ENCODE peak calls at places on chromosomes 3 and 15, in five cellular contexts. Y, C, R, Z and G are unnamed samples.

GRCh38 chr3:194124221-194124620 is 11.7 kb upstream of the HES1 start:
- DNase-seq in Y (no peak), C (no peak), R (no peak), Z (peak; percentile 6), G (no peak)

GRCh38 chr3:141656771-141657170 is 81.3 kb upstream of the RNF7 start:
- DNase-seq in Y (no peak), C (peak; percentile 72), R (no peak), Z (no peak), G (no peak)

GRCh38 chr3:193229851-193230250 is 11.2 kb upstream of the PLAAT1 start:
- DNase-seq in Y (no peak), C (no peak), R (no peak), Z (no peak), G (no peak)

GRCh38 chr3:53694051-53694450 is 152.2 kb downstream of the CHDH start:
- DNase-seq in Y (no peak), C (no peak), R (no peak), Z (no peak), G (no peak)

GRCh38 chr15:40567111-40567510 is 2.0 kb upstream of the RPUSD2 start:
- DNase-seq in Y (no peak), C (peak; percentile 39), R (peak; percentile 14), Z (no peak), G (peak; percentile 18)

GRCh38 chr3:143627336-143627735 is 220.9 kb downstream of the SLC9A9 start:
- DNase-seq in Y (no peak), C (no peak), R (peak; percentile 10), Z (no peak), G (no peak)

GRCh38 chr15:94029495-94029894 is 201.9 kb upstream of the MCTP2 start:
- DNase-seq in Y (no peak), C (no peak), R (no peak), Z (no peak), G (no peak)

GRCh38 chr15:93035953-93036810 is 52.8 kb downstream of the RGMA start:
- DNase-seq in Y (peak; percentile 48), C (peak; percentile 72), R (no peak), Z (peak; percentile 82), G (no peak)

GRCh38 chr3:188670446-188670845 is 501.3 kb upstream of the TPRG1 start:
- DNase-seq in Y (no peak), C (no peak), R (no peak), Z (no peak), G (no peak)

GRCh38 chr15:45449878-45450277 is 71.5 kb upstream of the GATM start:
- DNase-seq in Y (no peak), C (no peak), R (no peak), Z (no peak), G (no peak)

GRCh38 chr3:12294885-12295580 is 6.2 kb downstream of the PPARG start:
- DNase-seq in Y (no peak), C (no peak), R (peak; percentile 78), Z (no peak), G (peak; percentile 69)

GRCh38 chr3:172307143-172307560 is 141.1 kb downstream of the GHSR start:
- DNase-seq in Y (no peak), C (no peak), R (peak; percentile 82), Z (no peak), G (peak; percentile 75)

GRCh38 chr3:47265008-47265407 is 17.6 kb downstream of the KIF9 start:
- DNase-seq in Y (no peak), C (no peak), R (no peak), Z (no peak), G (no peak)

GRCh38 chr3:57228734-57229505 is 1.4 kb downstream of the APPL1 start:
- DNase-seq in Y (no peak), C (peak; percentile 0), R (peak; percentile 85), Z (no peak), G (peak; percentile 46)

GRCh38 chr3:152524198-152525140 is 255.7 kb downstream of the MBNL1 start:
- DNase-seq in Y (peak; percentile 37), C (peak; percentile 73), R (peak; percentile 60), Z (no peak), G (peak; percentile 6)

GRCh38 chr15:79644091-79644490 is 212.0 kb downstream of the MINAR1 start:
- DNase-seq in Y (no peak), C (peak; percentile 14), R (peak; percentile 87), Z (no peak), G (peak; percentile 55)

GRCh38 chr15:88920186-88920891 is 7.2 kb upstream of the MFGE8 start:
- DNase-seq in Y (no peak), C (no peak), R (peak; percentile 91), Z (no peak), G (peak; percentile 65)

GRCh38 chr15:66619152-66619903 is 53.5 kb upstream of the LCTL start:
- DNase-seq in Y (peak; percentile 22), C (peak; percentile 69), R (peak; percentile 60), Z (peak; percentile 93), G (peak; percentile 55)

GRCh38 chr3:67593761-67594234 is 60.6 kb downstream of the SUCLG2 start:
- DNase-seq in Y (no peak), C (no peak), R (no peak), Z (no peak), G (peak; percentile 23)

GRCh38 chr3:129609591-129610169 is 3.2 kb upstream of the PLXND1 start:
- DNase-seq in Y (no peak), C (no peak), R (peak; percentile 87), Z (no peak), G (peak; percentile 52)

GRCh38 chr3:43531835-43532234 is 90.0 kb downstream of the ANO10 start:
- DNase-seq in Y (no peak), C (no peak), R (peak; percentile 76), Z (no peak), G (peak; percentile 56)

GRCh38 chr3:11774296-11774877 is 72.3 kb downstream of the TAMM41 start:
- DNase-seq in Y (no peak), C (peak; percentile 35), R (peak; percentile 45), Z (no peak), G (peak; percentile 14)

GRCh38 chr15:68371160-68371559 is 60.8 kb downstream of the ITGA11 start:
- DNase-seq in Y (no peak), C (no peak), R (no peak), Z (peak; percentile 40), G (no peak)